ENCODE peak calls at places on chromosomes 4 and X, in four cellular contexts. One of them, this sample, is unnamed.

GRCh38 chr4:167831853-167832252 is 260.5 kb upstream of the ANXA10 start:
- DNase-seq in heart left ventricle: no peak
- DNase-seq in H9: no peak
- DNase-seq in body of pancreas: no peak
- DNase-seq in this sample: no peak

GRCh38 chr4:137952116-137952515 is 290.0 kb downstream of the SLC7A11 start:
- DNase-seq in heart left ventricle: no peak
- DNase-seq in H9: no peak
- DNase-seq in body of pancreas: no peak
- DNase-seq in this sample: no peak

GRCh38 chr4:93779228-93779627 is 49.3 kb upstream of the ATOH1 start:
- DNase-seq in heart left ventricle: no peak
- DNase-seq in H9: no peak
- DNase-seq in body of pancreas: no peak
- DNase-seq in this sample: no peak

GRCh38 chrX:11105080-11105479 is 6.1 kb upstream of the HCCS start:
- DNase-seq in heart left ventricle: no peak
- DNase-seq in H9: no peak
- DNase-seq in body of pancreas: no peak
- DNase-seq in this sample: no peak

GRCh38 chr4:73870260-73870659 is 1.1 kb downstream of the CXCL1 start:
- DNase-seq in heart left ventricle: no peak
- DNase-seq in H9: no peak
- DNase-seq in body of pancreas: no peak
- DNase-seq in this sample: peak

GRCh38 chrX:20067709-20068315 is 48.9 kb downstream of the MAP7D2 start:
- DNase-seq in heart left ventricle: peak
- DNase-seq in H9: no peak
- DNase-seq in body of pancreas: peak
- DNase-seq in this sample: peak

GRCh38 chr4:138055890-138056289 is 186.3 kb downstream of the SLC7A11 start:
- DNase-seq in heart left ventricle: no peak
- DNase-seq in H9: no peak
- DNase-seq in body of pancreas: no peak
- DNase-seq in this sample: no peak

GRCh38 chr4:148292596-148293175 is 149.5 kb downstream of the NR3C2 start:
- DNase-seq in heart left ventricle: no peak
- DNase-seq in H9: no peak
- DNase-seq in body of pancreas: no peak
- DNase-seq in this sample: no peak

GRCh38 chr4:185559913-185560281 is 24.6 kb upstream of the PDLIM3 start:
- DNase-seq in heart left ventricle: peak
- DNase-seq in H9: no peak
- DNase-seq in body of pancreas: peak
- DNase-seq in this sample: no peak

GRCh38 chrX:10508891-10509290 is 111.5 kb downstream of the MID1 start:
- DNase-seq in heart left ventricle: no peak
- DNase-seq in H9: no peak
- DNase-seq in body of pancreas: no peak
- DNase-seq in this sample: no peak

GRCh38 chr4:73607375-73608026 is 12.7 kb downstream of the RASSF6 start:
- DNase-seq in heart left ventricle: no peak
- DNase-seq in H9: no peak
- DNase-seq in body of pancreas: no peak
- DNase-seq in this sample: no peak

GRCh38 chrX:107712231-107713204 is 63.1 kb downstream of the TSC22D3 start:
- DNase-seq in heart left ventricle: no peak
- DNase-seq in H9: no peak
- DNase-seq in body of pancreas: no peak
- DNase-seq in this sample: no peak

GRCh38 chr4:742742-743311 is 37.2 kb downstream of the PCGF3 start:
- DNase-seq in heart left ventricle: peak
- DNase-seq in H9: peak
- DNase-seq in body of pancreas: peak
- DNase-seq in this sample: peak

GRCh38 chrX:20211261-20211786 is 55.4 kb downstream of the RPS6KA3 start:
- DNase-seq in heart left ventricle: no peak
- DNase-seq in H9: no peak
- DNase-seq in body of pancreas: no peak
- DNase-seq in this sample: no peak

GRCh38 chr4:95394733-95395306 is 154.0 kb downstream of the UNC5C start:
- DNase-seq in heart left ventricle: no peak
- DNase-seq in H9: no peak
- DNase-seq in body of pancreas: no peak
- DNase-seq in this sample: no peak

GRCh38 chr4:99179626-99180025 is 35.5 kb upstream of the ADH4 start:
- DNase-seq in heart left ventricle: no peak
- DNase-seq in H9: no peak
- DNase-seq in body of pancreas: peak
- DNase-seq in this sample: no peak

GRCh38 chr4:177265729-177266128 is 43.9 kb upstream of the NEIL3 start:
- DNase-seq in heart left ventricle: no peak
- DNase-seq in H9: no peak
- DNase-seq in body of pancreas: no peak
- DNase-seq in this sample: no peak

GRCh38 chr4:3480528-3481112 is 17.5 kb downstream of the DOK7 start:
- DNase-seq in heart left ventricle: peak
- DNase-seq in H9: peak
- DNase-seq in body of pancreas: peak
- DNase-seq in this sample: peak

GRCh38 chr4:186840222-186840701 is 116.6 kb upstream of the FAT1 start:
- DNase-seq in heart left ventricle: peak
- DNase-seq in H9: no peak
- DNase-seq in body of pancreas: no peak
- DNase-seq in this sample: no peak

GRCh38 chr4:173242466-173243250 is 74.0 kb downstream of the GALNT7 start:
- DNase-seq in heart left ventricle: no peak
- DNase-seq in H9: no peak
- DNase-seq in body of pancreas: no peak
- DNase-seq in this sample: no peak

GRCh38 chr4:88697588-88698329 is at the start of gene NAP1L5:
- DNase-seq in heart left ventricle: peak
- DNase-seq in H9: peak
- DNase-seq in body of pancreas: peak
- DNase-seq in this sample: no peak

GRCh38 chr4:148259841-148260240 is 182.4 kb downstream of the NR3C2 start:
- DNase-seq in heart left ventricle: no peak
- DNase-seq in H9: no peak
- DNase-seq in body of pancreas: no peak
- DNase-seq in this sample: no peak

GRCh38 chr4:1336079-1336478 is 10.9 kb upstream of the UVSSA start:
- DNase-seq in heart left ventricle: no peak
- DNase-seq in H9: no peak
- DNase-seq in body of pancreas: no peak
- DNase-seq in this sample: no peak

GRCh38 chr4:90246841-90247240 is 119.6 kb downstream of the CCSER1 start:
- DNase-seq in heart left ventricle: no peak
- DNase-seq in H9: no peak
- DNase-seq in body of pancreas: no peak
- DNase-seq in this sample: no peak

GRCh38 chr4:90240333-90240732 is 113.1 kb downstream of the CCSER1 start:
- DNase-seq in heart left ventricle: no peak
- DNase-seq in H9: no peak
- DNase-seq in body of pancreas: no peak
- DNase-seq in this sample: no peak

GRCh38 chr4:90238141-90238540 is 110.9 kb downstream of the CCSER1 start:
- DNase-seq in heart left ventricle: no peak
- DNase-seq in H9: no peak
- DNase-seq in body of pancreas: no peak
- DNase-seq in this sample: no peak

GRCh38 chr4:90245837-90246236 is 118.6 kb downstream of the CCSER1 start:
- DNase-seq in heart left ventricle: no peak
- DNase-seq in H9: no peak
- DNase-seq in body of pancreas: no peak
- DNase-seq in this sample: no peak

DNA sequence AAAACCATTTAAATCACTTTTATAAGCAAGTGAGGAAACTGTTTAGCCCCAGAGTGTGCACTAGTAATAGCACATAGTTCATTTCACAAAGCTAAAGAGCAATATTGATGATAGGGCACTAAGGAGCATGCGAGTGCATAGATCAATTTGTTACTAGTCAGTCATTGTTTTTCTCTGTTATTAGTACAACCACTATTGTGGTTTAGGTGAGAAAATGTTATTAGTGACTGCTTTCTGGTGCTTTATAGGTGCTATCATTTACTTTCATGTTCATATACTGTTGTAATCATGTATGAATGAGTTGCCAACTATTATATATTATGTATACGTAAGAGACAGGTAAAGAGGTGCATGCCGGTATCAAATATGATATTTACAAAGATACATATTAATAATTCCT is 113.8 kb downstream of the CCSER1 start:
- DNase-seq in heart left ventricle: no peak
- DNase-seq in H9: no peak
- DNase-seq in body of pancreas: no peak
- DNase-seq in this sample: no peak
- TF ChIP-seq CTCF in heart left ventricle: no peak
- TF ChIP-seq CTCF in H9: no peak
- TF ChIP-seq CTCF in body of pancreas: no peak
- TF ChIP-seq CTCF in this sample: no peak

DNA sequence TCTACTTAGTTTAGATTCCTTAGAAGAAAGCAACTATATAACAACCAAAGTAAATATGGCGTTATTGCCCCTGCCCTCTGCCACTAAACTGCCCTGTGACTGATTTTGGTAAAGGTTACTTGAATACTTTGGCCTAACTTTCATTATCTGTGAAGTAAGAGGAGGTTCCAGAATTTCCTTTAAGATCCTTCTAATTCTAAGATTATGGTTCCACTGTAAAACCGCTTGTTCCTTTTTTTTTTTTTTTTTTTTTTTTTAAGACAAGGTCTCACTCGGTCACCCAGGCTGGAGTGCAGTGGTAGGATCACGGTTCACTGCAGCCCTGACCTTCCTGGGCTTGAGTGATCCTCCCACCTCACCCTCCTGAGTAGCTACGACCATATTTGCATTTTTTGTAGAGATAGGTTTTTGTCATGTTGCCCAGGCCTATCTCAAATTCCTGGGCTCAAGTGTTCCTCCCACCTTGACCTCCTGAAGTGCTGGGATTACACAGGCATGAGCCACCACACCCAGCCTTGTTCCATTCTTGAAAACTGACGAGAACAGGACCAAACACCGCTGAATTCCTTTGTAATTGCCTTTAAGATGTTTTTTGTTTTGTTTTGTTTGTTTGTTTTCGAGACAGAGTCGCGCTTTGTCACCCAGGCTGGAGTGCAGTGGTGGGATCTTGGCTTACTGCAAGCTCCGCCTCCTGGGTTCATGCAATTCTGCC is 7.0 kb downstream of the PDS5A start:
- DNase-seq in heart left ventricle: no peak
- DNase-seq in H9: peak
- DNase-seq in body of pancreas: no peak
- DNase-seq in this sample: peak
- H3K27ac ChIP-seq in heart left ventricle: no peak
- H3K27ac ChIP-seq in H9: no peak
- H3K27ac ChIP-seq in body of pancreas: no peak
- H3K27ac ChIP-seq in this sample: no peak

GRCh38 chr4:84479663-84480062 is 19.4 kb downstream of the NKX6-1 start:
- DNase-seq in heart left ventricle: no peak
- DNase-seq in H9: peak
- DNase-seq in body of pancreas: no peak
- DNase-seq in this sample: no peak
- TF ChIP-seq CTCF in heart left ventricle: no peak
- TF ChIP-seq CTCF in H9: no peak
- TF ChIP-seq CTCF in body of pancreas: no peak
- TF ChIP-seq CTCF in this sample: no peak

GRCh38 chr4:143555676-143556075 is 42.2 kb downstream of the SMARCA5 start:
- DNase-seq in heart left ventricle: no peak
- DNase-seq in H9: no peak
- DNase-seq in body of pancreas: no peak
- DNase-seq in this sample: no peak

GRCh38 chr4:143558823-143559756 is 45.6 kb downstream of the SMARCA5 start:
- DNase-seq in heart left ventricle: peak
- DNase-seq in H9: peak
- DNase-seq in body of pancreas: peak
- DNase-seq in this sample: peak

GRCh38 chr4:143558286-143558685 is 44.8 kb downstream of the SMARCA5 start:
- DNase-seq in heart left ventricle: no peak
- DNase-seq in H9: no peak
- DNase-seq in body of pancreas: no peak
- DNase-seq in this sample: no peak

GRCh38 chr4:143564472-143564871 is 51.0 kb downstream of the SMARCA5 start:
- DNase-seq in heart left ventricle: no peak
- DNase-seq in H9: no peak
- DNase-seq in body of pancreas: no peak
- DNase-seq in this sample: no peak

GRCh38 chr4:143559757-143560147 is 46.2 kb downstream of the SMARCA5 start:
- DNase-seq in heart left ventricle: no peak
- DNase-seq in H9: peak
- DNase-seq in body of pancreas: no peak
- DNase-seq in this sample: no peak
- H3K27ac ChIP-seq in heart left ventricle: no peak
- H3K27ac ChIP-seq in H9: no peak
- H3K27ac ChIP-seq in body of pancreas: peak
- H3K27ac ChIP-seq in this sample: no peak

DNA sequence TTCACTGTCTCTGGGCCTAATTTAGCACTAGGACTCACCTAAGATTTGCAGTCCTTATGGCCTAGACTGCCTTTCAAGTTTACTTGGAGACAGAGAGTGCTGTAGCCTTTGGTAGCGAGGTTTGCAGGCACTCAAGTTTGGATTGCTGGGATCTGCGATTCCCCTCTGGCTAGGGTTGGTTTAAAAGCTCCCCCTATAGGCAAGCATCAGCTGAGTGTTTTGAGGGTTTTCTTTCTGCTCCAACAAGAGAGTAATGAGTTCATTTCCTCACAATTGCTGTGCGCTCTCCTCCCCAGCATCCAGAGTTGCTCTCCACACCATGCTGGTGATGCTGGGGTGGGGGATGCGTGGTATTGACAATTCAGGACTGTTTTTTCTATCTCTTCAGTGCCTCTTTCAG is 206.9 kb downstream of the GLUD2 start:
- DNase-seq in heart left ventricle: no peak
- DNase-seq in H9: peak
- DNase-seq in body of pancreas: no peak
- DNase-seq in this sample: no peak
- TF ChIP-seq CTCF in heart left ventricle: no peak
- TF ChIP-seq CTCF in H9: peak
- TF ChIP-seq CTCF in body of pancreas: no peak
- TF ChIP-seq CTCF in this sample: no peak

GRCh38 chr4:61556277-61556676 is 356.2 kb downstream of the ADGRL3 start:
- DNase-seq in heart left ventricle: no peak
- DNase-seq in H9: no peak
- DNase-seq in body of pancreas: no peak
- DNase-seq in this sample: no peak
- H3K27ac ChIP-seq in heart left ventricle: peak
- H3K27ac ChIP-seq in H9: no peak
- H3K27ac ChIP-seq in body of pancreas: no peak
- H3K27ac ChIP-seq in this sample: no peak

GRCh38 chr4:87309625-87310024 is 13.1 kb downstream of the HSD17B13 start:
- DNase-seq in heart left ventricle: no peak
- DNase-seq in H9: no peak
- DNase-seq in body of pancreas: no peak
- DNase-seq in this sample: no peak
- TF ChIP-seq CTCF in heart left ventricle: no peak
- TF ChIP-seq CTCF in H9: no peak
- TF ChIP-seq CTCF in body of pancreas: no peak
- TF ChIP-seq CTCF in this sample: no peak

This sample was measured in lung.